ENCODE peak calls at places on chromosomes 2 and 18, in nine cellular contexts. One of them, this sample, is unnamed.

GRCh38 chr2:8193686-8194615 is 487.9 kb upstream of the ID2 start:
- DNase-seq in A549: no peak
- DNase-seq in heart left ventricle: no peak
- DNase-seq in sigmoid colon: no peak
- DNase-seq in small intestine: peak; percentile 12
- DNase-seq in mucosa of descending colon: no peak
- DNase-seq in aorta: no peak
- DNase-seq in Peyer's patch: no peak
- DNase-seq in tibial artery: no peak
- DNase-seq in this sample: no peak

GRCh38 chr2:170928036-170928823 is 823 bp upstream of the GORASP2 start:
- DNase-seq in mucosa of descending colon: no peak
- DNase-seq in Peyer's patch: no peak
- DNase-seq in sigmoid colon: no peak
- DNase-seq in aorta: no peak
- DNase-seq in heart left ventricle: peak; percentile 27
- DNase-seq in small intestine: no peak
- DNase-seq in A549: peak; percentile 18
- DNase-seq in tibial artery: no peak
- DNase-seq in this sample: peak; percentile 79

GRCh38 chr2:43950383-43951008 is 45.3 kb downstream of the LRPPRC start:
- DNase-seq in small intestine: peak; percentile 67
- DNase-seq in sigmoid colon: no peak
- DNase-seq in mucosa of descending colon: no peak
- DNase-seq in aorta: no peak
- DNase-seq in heart left ventricle: no peak
- DNase-seq in Peyer's patch: no peak
- DNase-seq in tibial artery: no peak
- DNase-seq in A549: peak; percentile 21
- DNase-seq in this sample: no peak

GRCh38 chr2:172196768-172197322 is 94.1 kb upstream of the DLX2 start:
- DNase-seq in sigmoid colon: no peak
- DNase-seq in heart left ventricle: no peak
- DNase-seq in mucosa of descending colon: no peak
- DNase-seq in Peyer's patch: peak; percentile 72
- DNase-seq in small intestine: peak; percentile 93
- DNase-seq in A549: no peak
- DNase-seq in tibial artery: no peak
- DNase-seq in aorta: peak; percentile 55
- DNase-seq in this sample: peak; percentile 79

GRCh38 chr18:45059695-45060094 is 379.0 kb downstream of the SETBP1 start:
- DNase-seq in mucosa of descending colon: no peak
- DNase-seq in tibial artery: no peak
- DNase-seq in A549: peak; percentile 1
- DNase-seq in Peyer's patch: no peak
- DNase-seq in heart left ventricle: no peak
- DNase-seq in aorta: no peak
- DNase-seq in sigmoid colon: no peak
- DNase-seq in small intestine: no peak
- DNase-seq in this sample: no peak

GRCh38 chr18:44927127-44927849 is 246.6 kb downstream of the SETBP1 start:
- DNase-seq in Peyer's patch: no peak
- DNase-seq in tibial artery: no peak
- DNase-seq in mucosa of descending colon: no peak
- DNase-seq in A549: no peak
- DNase-seq in heart left ventricle: no peak
- DNase-seq in small intestine: no peak
- DNase-seq in aorta: no peak
- DNase-seq in sigmoid colon: no peak
- DNase-seq in this sample: no peak

GRCh38 chr2:215626812-215627281 is 191.0 kb upstream of the FN1 start:
- DNase-seq in small intestine: no peak
- DNase-seq in A549: no peak
- DNase-seq in aorta: no peak
- DNase-seq in heart left ventricle: no peak
- DNase-seq in mucosa of descending colon: no peak
- DNase-seq in sigmoid colon: no peak
- DNase-seq in Peyer's patch: no peak
- DNase-seq in tibial artery: no peak
- DNase-seq in this sample: no peak

GRCh38 chr2:3493610-3493997 is 25.7 kb downstream of the ADI1 start:
- DNase-seq in A549: no peak
- DNase-seq in small intestine: no peak
- DNase-seq in Peyer's patch: no peak
- DNase-seq in sigmoid colon: no peak
- DNase-seq in mucosa of descending colon: no peak
- DNase-seq in tibial artery: no peak
- DNase-seq in aorta: peak; percentile 70
- DNase-seq in heart left ventricle: no peak
- DNase-seq in this sample: no peak

GRCh38 chr2:84946204-84947009 is 24.6 kb upstream of the KCMF1 start:
- DNase-seq in tibial artery: no peak
- DNase-seq in small intestine: peak; percentile 97
- DNase-seq in aorta: peak; percentile 54
- DNase-seq in A549: peak; percentile 95
- DNase-seq in Peyer's patch: peak; percentile 83
- DNase-seq in heart left ventricle: no peak
- DNase-seq in sigmoid colon: no peak
- DNase-seq in mucosa of descending colon: peak; percentile 74
- DNase-seq in this sample: peak; percentile 87

DNA sequence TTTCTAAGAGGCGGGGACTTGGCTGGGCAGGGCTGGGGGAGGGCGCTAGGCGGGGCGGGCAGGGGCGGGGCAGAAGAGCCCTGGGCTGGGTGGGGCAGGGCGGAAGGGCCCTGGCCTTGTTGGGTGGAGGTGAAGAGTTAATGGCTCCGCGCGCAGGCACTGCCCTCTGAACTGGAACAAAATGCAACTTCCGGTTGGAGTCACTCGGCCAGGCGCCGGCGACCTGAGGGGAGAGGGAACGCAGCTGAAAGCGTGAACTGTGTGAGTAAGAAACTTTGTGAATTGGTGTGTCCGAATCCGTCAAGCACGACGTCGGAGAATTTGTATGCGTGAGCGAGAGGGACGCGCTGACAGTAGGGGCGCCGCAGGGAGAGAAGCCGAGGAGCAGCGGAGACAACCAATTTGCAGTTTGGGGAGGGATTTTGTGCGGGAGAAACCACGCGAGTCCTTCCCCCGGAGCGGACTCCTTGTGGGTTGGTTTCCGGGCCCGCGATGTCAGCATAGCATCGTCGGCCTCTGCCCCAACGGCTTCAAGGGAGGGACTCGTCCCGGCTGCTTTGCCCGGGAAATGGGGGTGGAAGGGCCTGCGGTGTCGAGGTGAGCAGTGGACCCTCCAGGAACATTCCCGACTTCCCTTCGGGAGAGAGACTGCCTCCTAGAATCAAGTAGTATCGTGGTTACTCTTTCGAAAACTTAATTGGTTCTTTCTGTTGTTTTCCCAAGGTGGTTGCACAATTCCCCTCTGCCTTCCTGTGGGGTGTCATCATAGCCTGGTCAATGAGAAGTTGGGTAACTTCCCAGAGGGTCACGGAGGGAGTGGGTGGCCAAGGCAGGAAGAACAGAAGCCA is at the start of gene TANK:
- DNase-seq in aorta: peak; percentile 93
- DNase-seq in small intestine: peak; percentile 97
- DNase-seq in tibial artery: peak; percentile 93
- DNase-seq in sigmoid colon: peak; percentile 96
- DNase-seq in Peyer's patch: peak; percentile 95
- DNase-seq in mucosa of descending colon: peak; percentile 95
- DNase-seq in heart left ventricle: peak; percentile 91
- DNase-seq in A549: peak; percentile 81
- DNase-seq in this sample: peak; percentile 98
- H3K4me1 ChIP-seq in aorta: no peaks in the 10 kb centered on the region
- H3K4me1 ChIP-seq in small intestine: no peaks in the 10 kb centered on the region
- H3K4me1 ChIP-seq in tibial artery: peaks cover 9% of the 10 kb centered on the region
- H3K4me1 ChIP-seq in sigmoid colon: peaks cover 15% of the 10 kb centered on the region
- H3K4me1 ChIP-seq in Peyer's patch: peaks cover 26% of the 10 kb centered on the region
- H3K4me1 ChIP-seq in mucosa of descending colon: peaks cover 22% of the 10 kb centered on the region
- H3K4me1 ChIP-seq in heart left ventricle: peaks cover 32% of the 10 kb centered on the region
- H3K4me1 ChIP-seq in A549: peaks cover 37% of the 10 kb centered on the region
- H3K4me1 ChIP-seq in this sample: peaks cover 48% of the 10 kb centered on the region

DNA sequence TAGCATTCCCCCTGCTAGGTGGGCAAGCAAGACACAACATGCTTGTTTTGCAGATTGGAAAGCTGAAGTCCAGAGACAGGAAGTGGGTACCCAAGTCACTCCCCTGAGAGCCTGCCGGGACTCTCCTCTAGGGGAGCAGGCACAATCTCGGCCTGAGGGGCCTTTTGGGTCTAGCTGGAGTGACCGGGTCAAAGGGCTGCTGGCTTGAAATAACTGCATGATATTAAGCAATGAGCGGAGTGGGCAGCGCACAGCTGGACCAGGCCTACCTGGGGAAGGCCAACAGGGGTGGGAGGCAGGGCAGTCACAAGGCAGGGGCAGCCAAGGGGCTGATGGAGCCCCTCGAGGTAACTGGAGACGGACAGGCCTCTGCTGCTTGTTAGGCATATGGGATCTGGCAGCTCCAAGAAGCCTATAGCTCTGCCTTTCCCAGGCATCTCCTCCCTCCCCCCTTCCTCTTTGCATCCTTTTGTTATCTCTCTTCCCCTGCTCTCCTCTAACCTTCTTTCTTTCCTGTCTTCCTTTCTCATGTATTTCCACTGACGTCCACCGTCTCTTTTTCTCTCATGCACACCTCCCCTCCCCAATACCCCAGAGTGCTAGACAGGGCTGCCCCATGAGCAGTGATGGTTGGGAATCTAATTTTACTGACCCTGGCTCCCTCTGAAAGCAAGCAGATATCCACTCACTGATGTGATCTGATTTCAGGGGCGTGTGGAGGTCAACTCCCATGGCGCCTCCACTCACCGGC is 237.5 kb downstream of the LOXHD1 start:
- DNase-seq in heart left ventricle: no peak
- DNase-seq in Peyer's patch: no peak
- DNase-seq in aorta: no peak
- DNase-seq in sigmoid colon: no peak
- DNase-seq in A549: no peak
- DNase-seq in mucosa of descending colon: no peak
- DNase-seq in small intestine: no peak
- DNase-seq in tibial artery: no peak
- DNase-seq in this sample: no peak
- H3K4me1 ChIP-seq in heart left ventricle: peaks cover 50% of the 10 kb centered on the region
- H3K4me1 ChIP-seq in Peyer's patch: no peaks in the 10 kb centered on the region
- H3K4me1 ChIP-seq in aorta: no peaks in the 10 kb centered on the region
- H3K4me1 ChIP-seq in sigmoid colon: peaks cover 18% of the 10 kb centered on the region
- H3K4me1 ChIP-seq in A549: no peaks in the 10 kb centered on the region
- H3K4me1 ChIP-seq in mucosa of descending colon: peaks cover 2% of the 10 kb centered on the region
- H3K4me1 ChIP-seq in small intestine: peaks cover 2% of the 10 kb centered on the region
- H3K4me1 ChIP-seq in tibial artery: peaks cover 9% of the 10 kb centered on the region
- H3K4me1 ChIP-seq in this sample: peaks cover 29% of the 10 kb centered on the region

GRCh38 chr18:9925795-9926194 is 12.0 kb downstream of the VAPA start:
- DNase-seq in heart left ventricle: no peak
- DNase-seq in sigmoid colon: no peak
- DNase-seq in A549: no peak
- DNase-seq in Peyer's patch: no peak
- DNase-seq in tibial artery: no peak
- DNase-seq in mucosa of descending colon: no peak
- DNase-seq in small intestine: no peak
- DNase-seq in aorta: no peak
- DNase-seq in this sample: no peak

GRCh38 chr18:9925369-9925768 is 11.6 kb downstream of the VAPA start:
- DNase-seq in aorta: no peak
- DNase-seq in small intestine: no peak
- DNase-seq in heart left ventricle: no peak
- DNase-seq in Peyer's patch: no peak
- DNase-seq in sigmoid colon: no peak
- DNase-seq in mucosa of descending colon: no peak
- DNase-seq in tibial artery: no peak
- DNase-seq in A549: no peak
- DNase-seq in this sample: no peak

GRCh38 chr18:9927392-9928063 is 13.7 kb downstream of the VAPA start:
- DNase-seq in tibial artery: no peak
- DNase-seq in Peyer's patch: no peak
- DNase-seq in heart left ventricle: no peak
- DNase-seq in aorta: no peak
- DNase-seq in small intestine: no peak
- DNase-seq in mucosa of descending colon: no peak
- DNase-seq in A549: no peak
- DNase-seq in sigmoid colon: no peak
- DNase-seq in this sample: no peak

GRCh38 chr18:9926977-9927376 is 13.2 kb downstream of the VAPA start:
- DNase-seq in heart left ventricle: no peak
- DNase-seq in tibial artery: no peak
- DNase-seq in sigmoid colon: no peak
- DNase-seq in A549: no peak
- DNase-seq in mucosa of descending colon: no peak
- DNase-seq in aorta: no peak
- DNase-seq in small intestine: no peak
- DNase-seq in Peyer's patch: no peak
- DNase-seq in this sample: no peak

GRCh38 chr18:9926223-9926894 is 12.5 kb downstream of the VAPA start:
- DNase-seq in aorta: no peak
- DNase-seq in small intestine: peak; percentile 6
- DNase-seq in A549: no peak
- DNase-seq in Peyer's patch: no peak
- DNase-seq in mucosa of descending colon: no peak
- DNase-seq in tibial artery: no peak
- DNase-seq in sigmoid colon: no peak
- DNase-seq in heart left ventricle: no peak
- DNase-seq in this sample: no peak
- H3K4me1 ChIP-seq in aorta: peaks cover 3% of the 10 kb centered on the region
- H3K4me1 ChIP-seq in small intestine: peaks cover 4% of the 10 kb centered on the region
- H3K4me1 ChIP-seq in A549: peaks cover 76% of the 10 kb centered on the region
- H3K4me1 ChIP-seq in Peyer's patch: peaks cover 22% of the 10 kb centered on the region
- H3K4me1 ChIP-seq in mucosa of descending colon: peaks cover 33% of the 10 kb centered on the region
- H3K4me1 ChIP-seq in tibial artery: peaks cover 38% of the 10 kb centered on the region
- H3K4me1 ChIP-seq in sigmoid colon: peaks cover 81% of the 10 kb centered on the region
- H3K4me1 ChIP-seq in heart left ventricle: peaks cover 93% of the 10 kb centered on the region
- H3K4me1 ChIP-seq in this sample: peaks cover 100% of the 10 kb centered on the region

GRCh38 chr2:23588788-23589187 is 203.8 kb downstream of the KLHL29 start:
- DNase-seq in mucosa of descending colon: no peak
- DNase-seq in tibial artery: no peak
- DNase-seq in aorta: no peak
- DNase-seq in sigmoid colon: peak; percentile 56
- DNase-seq in small intestine: no peak
- DNase-seq in heart left ventricle: no peak
- DNase-seq in Peyer's patch: peak; percentile 21
- DNase-seq in A549: no peak
- DNase-seq in this sample: peak; percentile 41

GRCh38 chr2:23588106-23588505 is 203.1 kb downstream of the KLHL29 start:
- DNase-seq in tibial artery: no peak
- DNase-seq in small intestine: no peak
- DNase-seq in sigmoid colon: peak; percentile 65
- DNase-seq in Peyer's patch: peak; percentile 34
- DNase-seq in mucosa of descending colon: no peak
- DNase-seq in A549: no peak
- DNase-seq in aorta: no peak
- DNase-seq in heart left ventricle: no peak
- DNase-seq in this sample: peak; percentile 64

GRCh38 chr2:23589739-23590138 is 204.8 kb downstream of the KLHL29 start:
- DNase-seq in sigmoid colon: peak; percentile 64
- DNase-seq in small intestine: no peak
- DNase-seq in heart left ventricle: no peak
- DNase-seq in mucosa of descending colon: no peak
- DNase-seq in A549: no peak
- DNase-seq in Peyer's patch: peak; percentile 26
- DNase-seq in tibial artery: no peak
- DNase-seq in aorta: no peak
- DNase-seq in this sample: peak; percentile 40

GRCh38 chr2:23590227-23590869 is 205.4 kb downstream of the KLHL29 start:
- DNase-seq in heart left ventricle: no peak
- DNase-seq in mucosa of descending colon: no peak
- DNase-seq in small intestine: no peak
- DNase-seq in A549: no peak
- DNase-seq in sigmoid colon: peak; percentile 57
- DNase-seq in aorta: no peak
- DNase-seq in Peyer's patch: peak; percentile 25
- DNase-seq in tibial artery: no peak
- DNase-seq in this sample: peak; percentile 33

GRCh38 chr2:23589220-23589647 is 204.3 kb downstream of the KLHL29 start:
- DNase-seq in heart left ventricle: no peak
- DNase-seq in small intestine: no peak
- DNase-seq in Peyer's patch: peak; percentile 13
- DNase-seq in mucosa of descending colon: no peak
- DNase-seq in A549: no peak
- DNase-seq in sigmoid colon: peak; percentile 68
- DNase-seq in aorta: no peak
- DNase-seq in tibial artery: no peak
- DNase-seq in this sample: peak; percentile 53
- H3K4me1 ChIP-seq in heart left ventricle: peaks cover 45% of the 10 kb centered on the region
- H3K4me1 ChIP-seq in small intestine: no peaks in the 10 kb centered on the region
- H3K4me1 ChIP-seq in Peyer's patch: no peaks in the 10 kb centered on the region
- H3K4me1 ChIP-seq in mucosa of descending colon: no peaks in the 10 kb centered on the region
- H3K4me1 ChIP-seq in A549: no peaks in the 10 kb centered on the region
- H3K4me1 ChIP-seq in sigmoid colon: peaks cover 63% of the 10 kb centered on the region
- H3K4me1 ChIP-seq in aorta: no peaks in the 10 kb centered on the region
- H3K4me1 ChIP-seq in tibial artery: peaks cover 41% of the 10 kb centered on the region
- H3K4me1 ChIP-seq in this sample: no peaks in the 10 kb centered on the region

This sample was measured in spleen.